ENCODE peak calls at places on chromosomes 2 and 18, in seven cellular contexts. U is breast epithelium, M is choroid plexus epithelial cell, N is GM20000, R is astrocyte, X is BJ, D is A549. W is an unnamed sample.

GRCh38 chr2:112149866-112150435 is 11.8 kb downstream of the FBLN7 start:
- DNase-seq in R (no peak), X (no peak), U (no peak), N (peak), M (no peak), D (no peak), W (no peak)

GRCh38 chr2:228681979-228682378 is 500.5 kb upstream of the SPHKAP start:
- DNase-seq in M (no peak), U (no peak), R (no peak), X (no peak), N (no peak), D (no peak), W (no peak)

GRCh38 chr18:34709631-34710429 is at the start of gene DTNA:
- DNase-seq in R (peak), N (no peak), D (no peak), U (no peak), M (peak), X (peak), W (no peak)

GRCh38 chr2:29455202-29455885 is 340.1 kb downstream of the CLIP4 start:
- DNase-seq in D (no peak), R (no peak), U (no peak), X (no peak), N (no peak), M (peak), W (no peak)

GRCh38 chr2:229578052-229578846 is 136.1 kb downstream of the DNER start:
- DNase-seq in N (no peak), X (no peak), D (no peak), U (no peak), M (no peak), R (no peak), W (no peak)

GRCh38 chr2:215678094-215678493 is 242.2 kb upstream of the FN1 start:
- DNase-seq in U (no peak), R (no peak), D (no peak), N (no peak), X (no peak), M (peak), W (no peak)

GRCh38 chr2:113977660-113978523 is 88.0 kb downstream of the ACTR3 start:
- DNase-seq in X (no peak), U (peak), N (no peak), M (peak), D (no peak), R (peak), W (no peak)

GRCh38 chr2:62506421-62506750 is 391 bp upstream of the TMEM17 start:
- DNase-seq in N (no peak), R (no peak), M (no peak), D (no peak), X (no peak), U (no peak), W (no peak)

GRCh38 chr18:5424903-5425302 is 118.9 kb downstream of the EPB41L3 start:
- DNase-seq in R (peak), N (no peak), U (no peak), X (no peak), M (peak), D (peak), W (no peak)

GRCh38 chr2:160353166-160353565 is 140.4 kb downstream of the RBMS1 start:
- DNase-seq in D (peak), U (no peak), M (no peak), R (no peak), X (no peak), N (peak), W (no peak)

GRCh38 chr2:199460101-199460671 is 2.4 kb upstream of the SATB2 start:
- DNase-seq in R (peak), N (peak), D (peak), M (peak), X (no peak), U (no peak), W (no peak)

GRCh38 chr2:150485871-150486538 is 1.5 kb downstream of the RND3 start:
- DNase-seq in U (peak), N (no peak), D (peak), R (peak), M (peak), X (no peak), W (peak)

GRCh38 chr2:79985571-79985970 is 319.0 kb downstream of the LRRTM1 start:
- DNase-seq in D (no peak), R (no peak), U (no peak), N (no peak), X (no peak), M (no peak), W (no peak)

GRCh38 chr2:79984476-79984875 is 320.1 kb downstream of the LRRTM1 start:
- DNase-seq in U (no peak), M (no peak), R (no peak), N (no peak), D (no peak), X (no peak), W (no peak)

GRCh38 chr2:79981316-79981715 is 323.2 kb downstream of the LRRTM1 start:
- DNase-seq in R (no peak), U (no peak), N (no peak), D (no peak), M (no peak), X (no peak), W (no peak)

GRCh38 chr2:79982445-79982844 is 322.1 kb downstream of the LRRTM1 start:
- DNase-seq in N (peak), U (no peak), X (no peak), R (no peak), D (peak), M (no peak), W (no peak)

DNA sequence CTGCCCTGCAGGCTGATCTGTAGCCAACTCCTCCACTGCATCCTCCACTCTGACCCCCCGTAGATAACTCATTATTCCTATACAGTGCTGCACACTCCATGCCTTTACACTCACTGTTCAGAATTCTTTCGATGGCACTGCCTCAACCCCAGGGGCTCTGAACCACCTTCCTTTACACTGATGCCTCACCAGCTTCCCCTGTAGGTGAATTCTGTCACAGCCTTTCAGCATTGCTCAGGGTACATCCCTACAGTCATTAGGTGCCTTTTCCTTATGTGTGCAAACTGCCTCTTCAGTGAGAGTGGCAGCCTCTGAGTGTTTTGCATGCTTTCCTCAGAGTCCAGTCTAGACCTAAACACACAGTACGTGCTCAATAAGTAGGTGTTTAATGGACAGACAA is 319.4 kb downstream of the LRRTM1 start:
- DNase-seq in X (no peak), N (no peak), D (no peak), R (no peak), U (no peak), M (no peak), W (no peak)
- TF ChIP-seq CTCF in X (no peak), N (no peak), D (no peak), R (no peak), U (no peak), M (no peak), W (no peak)

GRCh38 chr2:7725132-7725849 is 808.1 kb downstream of the RNF144A start:
- DNase-seq in M (peak), X (no peak), R (no peak), D (no peak), N (no peak), U (no peak), W (no peak)
- TF ChIP-seq CTCF in M (no peak), X (no peak), R (no peak), D (peak), N (no peak), U (no peak), W (no peak)

GRCh38 chr18:42780171-42780570 is 335.3 kb downstream of the RIT2 start:
- DNase-seq in X (no peak), M (no peak), D (no peak), N (no peak), R (no peak), U (no peak), W (no peak)
- TF ChIP-seq CTCF in X (no peak), M (no peak), D (no peak), N (no peak), R (no peak), U (no peak), W (no peak)

DNA sequence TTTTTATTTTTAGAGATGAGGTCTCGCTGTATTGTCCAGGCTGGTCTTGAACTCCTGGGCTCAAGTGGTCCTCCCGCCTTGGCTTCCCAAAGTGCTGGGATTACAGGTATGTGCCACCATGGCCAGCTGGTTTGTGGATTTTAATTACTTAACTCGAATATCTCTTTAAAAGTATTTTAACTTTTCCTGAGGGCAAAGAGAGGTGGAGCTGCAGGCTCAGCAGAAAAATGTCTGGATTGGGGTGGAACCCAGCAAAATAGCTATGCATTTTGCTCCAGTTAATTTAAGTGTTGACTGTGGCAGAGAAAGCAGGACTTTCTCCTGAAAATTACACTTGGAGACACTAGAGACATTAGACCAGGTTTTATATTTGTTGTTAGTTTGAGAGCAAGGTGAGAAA is 35.5 kb upstream of the TXNDC2 start:
- DNase-seq in U (no peak), X (no peak), D (no peak), R (no peak), N (no peak), M (no peak), W (no peak)
- TF ChIP-seq CTCF in U (no peak), X (no peak), D (no peak), R (no peak), N (no peak), M (peak), W (no peak)

W was measured in mesothelial cell of epicardium.